ENCODE peak calls at places on chromosomes 1 and 21, in nine cellular contexts. O is HFF-Myc, W is spleen, E is WTC11, D is glutamatergic neuron, T is heart left ventricle, I is type B pancreatic cell, U is HFFc6, J is body of pancreas. R is an unnamed sample.

GRCh38 chr21:41779659-41780058 is 12.8 kb upstream of the RIPK4 start:
- DNase-seq in O (no peak), W (no peak), E (no peak), D (no peak), T (no peak), I (no peak), U (no peak), J (no peak), R (no peak)

GRCh38 chr1:155166373-155167165 is 6.5 kb downstream of the KRTCAP2 start:
- DNase-seq in O (no peak), W (peak), E (peak), D (peak), T (peak), I (no peak), U (no peak), J (no peak), R (no peak)

GRCh38 chr1:33347650-33347992 is 26.7 kb upstream of the A3GALT2 start:
- DNase-seq in O (no peak), W (no peak), E (no peak), D (no peak), T (no peak), I (no peak), U (no peak), J (no peak), R (no peak)

GRCh38 chr1:23421752-23422312 is 2.7 kb downstream of the TCEA3 start:
- DNase-seq in O (peak), W (no peak), E (no peak), D (no peak), T (no peak), I (no peak), U (peak), J (peak), R (no peak)

GRCh38 chr1:25700124-25700523 is 83.5 kb downstream of the MAN1C1 start:
- DNase-seq in O (no peak), W (no peak), E (no peak), D (no peak), T (peak), I (no peak), U (peak), J (no peak), R (no peak)

GRCh38 chr1:91764471-91765115 is 121.4 kb downstream of the TGFBR3 start:
- DNase-seq in O (no peak), W (no peak), E (peak), D (peak), T (no peak), I (no peak), U (no peak), J (no peak), R (no peak)

GRCh38 chr1:30505853-30506784 is 217.3 kb downstream of the MATN1 start:
- DNase-seq in O (no peak), W (no peak), E (no peak), D (no peak), T (no peak), I (no peak), U (no peak), J (no peak), R (peak)

GRCh38 chr21:37039434-37040075 is 33.1 kb downstream of the RIPPLY3 start:
- DNase-seq in O (no peak), W (no peak), E (no peak), D (no peak), T (no peak), I (no peak), U (no peak), J (no peak), R (no peak)

GRCh38 chr21:44461438-44462089 is 6.3 kb downstream of the LRRC3 start:
- DNase-seq in O (no peak), W (no peak), E (no peak), D (no peak), T (peak), I (peak), U (no peak), J (no peak), R (peak)

GRCh38 chr1:22969224-22969829 is 3.3 kb downstream of the LACTBL1 start:
- DNase-seq in O (peak), W (no peak), E (no peak), D (no peak), T (no peak), I (no peak), U (peak), J (peak), R (no peak)

GRCh38 chr1:245458761-245459174 is 304.0 kb downstream of the KIF26B start:
- DNase-seq in O (peak), W (no peak), E (no peak), D (no peak), T (no peak), I (no peak), U (peak), J (no peak), R (no peak)

GRCh38 chr21:36959020-36959835 is 7.2 kb downstream of the HLCS start:
- DNase-seq in O (no peak), W (no peak), E (peak), D (no peak), T (no peak), I (no peak), U (no peak), J (no peak), R (no peak)

GRCh38 chr1:233349137-233349536 is 21.6 kb downstream of the MAP3K21 start:
- DNase-seq in O (no peak), W (no peak), E (no peak), D (no peak), T (no peak), I (no peak), U (no peak), J (no peak), R (no peak)

GRCh38 chr1:164969256-164969655 is 387.3 kb downstream of the LMX1A start:
- DNase-seq in O (no peak), W (no peak), E (no peak), D (no peak), T (no peak), I (no peak), U (no peak), J (no peak), R (no peak)

GRCh38 chr1:174998569-174999215 is 1.1 kb upstream of the CACYBP start:
- DNase-seq in O (no peak), W (peak), E (no peak), D (peak), T (no peak), I (no peak), U (no peak), J (peak), R (no peak)

GRCh38 chr1:35866998-35867397 is 16.0 kb upstream of the AGO1 start:
- DNase-seq in O (no peak), W (no peak), E (no peak), D (no peak), T (no peak), I (no peak), U (no peak), J (no peak), R (no peak)

GRCh38 chr1:177023249-177023648 is 141.3 kb downstream of the ASTN1 start:
- DNase-seq in O (no peak), W (no peak), E (no peak), D (no peak), T (no peak), I (no peak), U (no peak), J (no peak), R (no peak)

GRCh38 chr1:205144046-205144720 is 22.4 kb upstream of the RBBP5 start:
- DNase-seq in O (no peak), W (no peak), E (no peak), D (no peak), T (no peak), I (no peak), U (no peak), J (no peak), R (no peak)

GRCh38 chr1:185567006-185567405 is 167.2 kb upstream of the HMCN1 start:
- DNase-seq in O (no peak), W (no peak), E (no peak), D (no peak), T (no peak), I (no peak), U (peak), J (no peak), R (no peak)

GRCh38 chr21:33126569-33126968 is 56.6 kb downstream of the OLIG1 start:
- DNase-seq in O (no peak), W (no peak), E (no peak), D (no peak), T (no peak), I (no peak), U (no peak), J (no peak), R (no peak)

GRCh38 chr21:41932191-41932575 is 21.6 kb downstream of the C2CD2 start:
- DNase-seq in O (peak), W (peak), E (no peak), D (no peak), T (no peak), I (no peak), U (peak), J (no peak), R (no peak)

GRCh38 chr21:26041441-26042180 is 129.0 kb downstream of the APP start:
- DNase-seq in O (no peak), W (no peak), E (no peak), D (no peak), T (no peak), I (no peak), U (peak), J (no peak), R (no peak)

GRCh38 chr1:147223740-147224615 is 1.2 kb downstream of the FMO5 start:
- DNase-seq in O (no peak), W (no peak), E (no peak), D (no peak), T (no peak), I (no peak), U (no peak), J (no peak), R (no peak)

GRCh38 chr1:147225193-147225730 is at the start of gene FMO5:
- DNase-seq in O (peak), W (peak), E (peak), D (no peak), T (peak), I (no peak), U (no peak), J (peak), R (peak)
- TF ChIP-seq CTCF in O (no peak), W (peak), E (no peak), D (no peak), T (no peak), I (peak), U (no peak), J (no peak), R (no peak)

GRCh38 chr1:58845947-58846346 is 62.1 kb upstream of the JUN start:
- DNase-seq in O (no peak), W (no peak), E (no peak), D (no peak), T (no peak), I (no peak), U (no peak), J (no peak), R (no peak)

GRCh38 chr1:58844176-58844575 is 60.3 kb upstream of the JUN start:
- DNase-seq in O (no peak), W (no peak), E (no peak), D (no peak), T (no peak), I (no peak), U (no peak), J (no peak), R (no peak)

GRCh38 chr1:58849556-58849955 is 65.7 kb upstream of the JUN start:
- DNase-seq in O (no peak), W (no peak), E (no peak), D (no peak), T (no peak), I (no peak), U (no peak), J (no peak), R (no peak)

GRCh38 chr1:58852731-58853485 is 69.1 kb upstream of the JUN start:
- DNase-seq in O (no peak), W (no peak), E (peak), D (no peak), T (no peak), I (no peak), U (no peak), J (no peak), R (no peak)

DNA sequence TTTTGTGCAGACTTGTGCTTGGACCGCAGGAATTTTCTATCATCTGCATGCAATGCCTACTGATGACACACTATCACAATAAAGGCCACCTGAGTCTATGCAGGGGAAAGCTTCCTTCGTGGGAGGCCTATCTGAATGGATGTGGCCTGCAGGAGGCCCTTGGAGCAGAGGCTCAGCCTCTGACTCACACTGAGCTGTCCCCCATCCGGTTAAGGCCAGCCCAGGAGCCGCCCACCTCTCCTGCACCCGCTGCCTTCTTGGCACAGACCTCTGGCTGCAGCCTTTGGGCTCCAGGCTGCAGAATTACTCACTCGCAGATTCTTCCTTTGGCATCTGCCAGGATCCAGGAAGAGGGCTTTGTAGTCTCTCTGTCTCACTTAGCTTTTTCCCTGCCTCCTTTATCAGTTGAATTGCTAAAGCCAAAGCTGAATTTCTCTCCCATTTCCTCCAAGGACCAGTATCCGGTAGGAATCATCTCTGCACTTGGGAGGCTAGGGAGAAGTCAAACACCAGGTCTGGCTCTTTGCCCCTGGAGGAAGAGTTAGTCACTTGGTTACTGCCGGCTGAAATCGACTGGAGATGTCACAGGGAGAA is 65.1 kb upstream of the JUN start:
- DNase-seq in O (peak), W (no peak), E (no peak), D (no peak), T (peak), I (no peak), U (peak), J (no peak), R (no peak)
- TF ChIP-seq CTCF in O (no peak), W (no peak), E (no peak), D (no peak), T (peak), I (no peak), U (peak), J (no peak), R (no peak)

DNA sequence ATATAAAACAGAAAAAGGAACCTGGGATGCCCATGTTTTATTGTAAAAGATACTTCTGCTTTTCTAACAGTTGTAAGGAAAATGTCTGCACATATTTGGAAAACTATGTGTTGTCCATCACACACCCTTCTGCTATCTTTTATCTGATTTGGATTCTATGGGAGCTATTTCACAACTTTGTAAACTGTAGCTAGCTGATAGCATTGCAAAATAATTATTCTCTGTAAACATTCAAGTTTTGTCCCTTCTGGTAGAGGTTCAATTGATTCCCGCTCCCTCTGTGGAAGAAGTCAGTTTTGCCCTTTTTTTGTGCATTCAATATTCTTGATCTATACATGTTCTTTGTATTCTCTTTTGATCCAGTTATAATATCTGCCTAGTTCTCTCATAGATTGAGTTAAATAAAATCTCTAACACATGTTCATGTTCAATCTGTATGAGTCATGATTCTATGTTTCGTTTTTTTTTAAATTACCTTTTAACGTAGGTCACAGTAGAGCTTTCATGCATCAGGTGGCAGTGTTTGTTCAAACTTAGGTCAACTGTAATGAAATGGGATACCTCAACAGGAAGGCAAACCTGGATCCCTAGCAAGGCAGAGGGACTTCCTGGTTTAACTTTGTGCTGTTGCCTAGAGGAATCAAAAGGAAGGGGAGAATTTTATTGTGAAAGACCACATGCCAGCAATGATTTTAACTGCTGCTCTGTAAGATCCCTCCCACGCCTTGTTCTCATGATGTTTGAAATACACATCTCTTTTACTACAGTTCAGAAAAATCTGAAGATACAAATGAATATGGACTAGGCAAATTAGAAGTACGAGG is 26.0 kb upstream of the BCL9 start:
- DNase-seq in O (peak), W (no peak), E (no peak), D (no peak), T (no peak), I (no peak), U (no peak), J (peak), R (no peak)
- TF ChIP-seq CTCF in O (peak), W (no peak), E (no peak), D (no peak), T (peak), I (no peak), U (no peak), J (no peak), R (no peak)

GRCh38 chr1:113178106-113178505 is 105.1 kb downstream of the LRIG2 start:
- DNase-seq in O (no peak), W (no peak), E (no peak), D (no peak), T (no peak), I (no peak), U (no peak), J (no peak), R (no peak)

GRCh38 chr1:113178522-113178921 is 105.5 kb downstream of the LRIG2 start:
- DNase-seq in O (no peak), W (no peak), E (no peak), D (no peak), T (no peak), I (no peak), U (no peak), J (no peak), R (no peak)
- TF ChIP-seq CTCF in O (peak), W (no peak), E (no peak), D (no peak), T (no peak), I (peak), U (no peak), J (no peak), R (no peak)

GRCh38 chr1:1376551-1377226 is 1.7 kb upstream of the AURKAIP1 start:
- DNase-seq in O (no peak), W (no peak), E (no peak), D (no peak), T (no peak), I (no peak), U (no peak), J (no peak), R (no peak)

GRCh38 chr1:1373493-1374067 is 1.4 kb downstream of the AURKAIP1 start:
- DNase-seq in O (no peak), W (no peak), E (no peak), D (no peak), T (peak), I (no peak), U (no peak), J (no peak), R (no peak)

GRCh38 chr1:1373051-1373450 is 2.0 kb downstream of the AURKAIP1 start:
- DNase-seq in O (no peak), W (no peak), E (no peak), D (no peak), T (no peak), I (no peak), U (no peak), J (no peak), R (no peak)

GRCh38 chr1:1374068-1374860 is 743 bp downstream of the AURKAIP1 start:
- DNase-seq in O (no peak), W (peak), E (no peak), D (peak), T (peak), I (peak), U (no peak), J (peak), R (no peak)

DNA sequence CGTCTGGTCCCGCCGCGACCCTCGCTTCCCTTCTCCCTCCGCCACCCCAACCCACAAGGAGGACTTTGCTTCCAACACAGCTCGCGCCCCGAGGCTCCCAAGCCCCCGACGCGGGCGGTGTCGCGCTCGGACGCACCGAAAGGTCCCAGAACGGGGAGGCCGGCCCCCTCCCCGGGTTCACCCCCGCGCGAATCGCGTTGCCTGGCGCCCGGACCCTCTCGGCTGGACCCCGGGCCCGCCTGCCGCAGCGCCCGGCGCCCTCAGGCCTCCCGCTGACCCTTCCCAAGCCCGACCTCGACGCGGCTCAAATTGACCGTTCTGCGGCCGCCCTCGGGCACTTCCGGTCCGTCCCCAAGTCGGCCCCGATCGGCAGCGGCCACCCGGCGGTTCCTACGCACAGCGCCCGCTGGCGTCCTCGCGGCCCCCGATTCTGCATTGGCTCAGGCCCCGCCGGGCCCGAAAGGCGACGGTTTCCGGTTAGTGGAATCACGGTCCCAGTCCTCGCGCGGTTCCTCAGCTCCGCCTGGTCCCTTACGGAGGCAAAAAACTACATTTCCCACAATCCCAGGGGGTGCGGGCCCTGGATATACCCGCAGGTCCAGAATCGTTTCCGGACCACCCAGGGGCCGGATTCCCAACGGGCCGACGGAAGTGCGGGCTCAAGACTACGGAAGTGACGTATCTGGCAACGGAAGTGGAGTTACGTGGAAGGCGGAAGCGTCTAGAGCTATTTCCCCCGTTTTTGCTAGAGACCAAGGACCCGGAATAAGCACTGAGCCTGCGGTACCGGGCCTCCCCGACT is at the start of gene AURKAIP1:
- DNase-seq in O (peak), W (peak), E (peak), D (peak), T (peak), I (peak), U (peak), J (peak), R (peak)
- TF ChIP-seq CTCF in O (peak), W (no peak), E (no peak), D (no peak), T (no peak), I (peak), U (peak), J (no peak), R (no peak)

GRCh38 chr1:40197656-40198055 is 36.5 kb downstream of the RLF start:
- DNase-seq in O (no peak), W (no peak), E (no peak), D (no peak), T (no peak), I (no peak), U (no peak), J (no peak), R (no peak)

GRCh38 chr1:40204855-40205254 is 42.9 kb upstream of the TMCO2 start:
- DNase-seq in O (no peak), W (no peak), E (no peak), D (no peak), T (no peak), I (no peak), U (no peak), J (no peak), R (no peak)

DNA sequence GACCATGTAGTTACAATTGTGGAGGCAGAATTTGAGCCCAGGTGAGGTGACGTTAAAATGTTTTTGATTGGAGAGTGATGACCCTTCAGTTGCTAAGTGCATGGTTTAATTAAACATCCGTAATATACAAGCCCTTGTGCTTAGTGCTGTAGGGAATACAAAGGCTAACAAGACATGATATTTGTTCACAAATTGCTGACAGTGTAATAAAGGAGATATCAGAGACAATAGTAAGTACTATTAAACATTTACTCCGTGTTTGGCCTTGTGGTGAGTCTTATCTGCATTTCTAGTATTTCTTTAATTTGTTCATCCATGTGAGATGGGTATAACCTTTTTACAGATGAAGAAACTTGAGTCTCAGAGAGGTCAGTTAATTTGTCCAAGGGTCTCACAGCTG is 37.9 kb downstream of the RLF start:
- DNase-seq in O (no peak), W (no peak), E (no peak), D (no peak), T (no peak), I (no peak), U (no peak), J (no peak), R (no peak)
- TF ChIP-seq CTCF in O (no peak), W (no peak), E (no peak), D (no peak), T (no peak), I (no peak), U (no peak), J (no peak), R (no peak)

R was measured in mesothelial cell of epicardium.